ENCODE peak calls at places on chromosomes 5 and 9, in seven cellular contexts. J is adipocyte; E is pancreas; B is HepG2; N is stimulated activated CD8-positive, alpha-beta memory T cell treated with anti-CD3 and anti-CD28 coated beads, Interleukin-15, amount 100 ng/mL, for 4 hours; M is activated B cell treated with CpG ODN at 0.5 μM for 24 hours; U is LHCN-M2. D is an unnamed sample.

GRCh38 chr5:139958749-139959148 is 84.3 kb downstream of the NRG2 start:
- DNase-seq in M (no peak), U (no peak), B (no peak), J (no peak), E (no peak), N (no peak), D (no peak)

GRCh38 chr9:81599837-81600236 is 89.5 kb downstream of the TLE1 start:
- DNase-seq in J (peak), N (no peak), B (no peak), E (no peak), M (no peak), U (no peak), D (no peak)

GRCh38 chr5:74432240-74432639 is 208.3 kb downstream of the ENC1 start:
- DNase-seq in N (no peak), E (peak), J (no peak), U (no peak), M (no peak), B (no peak), D (no peak)

GRCh38 chr9:121184463-121184862 is 17.2 kb downstream of the RAB14 start:
- DNase-seq in M (no peak), B (peak), U (no peak), N (no peak), J (no peak), E (no peak), D (no peak)

GRCh38 chr9:129436751-129437625 is 183.9 kb downstream of the C9orf50 start:
- DNase-seq in U (no peak), E (peak), M (no peak), B (no peak), J (peak), N (no peak), D (peak)

GRCh38 chr5:81817980-81818379 is 67.1 kb upstream of the SSBP2 start:
- DNase-seq in B (no peak), U (no peak), N (no peak), E (no peak), M (no peak), J (no peak), D (no peak)

GRCh38 chr9:97979778-97980478 is 3.2 kb upstream of the ANP32B start:
- DNase-seq in U (no peak), M (no peak), B (no peak), E (no peak), N (no peak), J (no peak), D (peak)

GRCh38 chr9:77891150-77891549 is 140.5 kb downstream of the GNAQ start:
- DNase-seq in N (no peak), E (no peak), J (no peak), U (no peak), B (no peak), M (no peak), D (no peak)

GRCh38 chr5:120160120-120160895 is 303.8 kb upstream of the PRR16 start:
- DNase-seq in B (no peak), N (no peak), U (peak), E (no peak), J (peak), M (no peak), D (peak)

GRCh38 chr5:36073595-36074216 is 7.0 kb upstream of the UGT3A2 start:
- DNase-seq in M (no peak), B (peak), U (peak), E (no peak), N (no peak), J (no peak), D (peak)

GRCh38 chr5:34930527-34930844 is 1.1 kb downstream of the DNAJC21 start:
- DNase-seq in U (peak), E (no peak), B (no peak), M (no peak), N (no peak), J (peak), D (peak)

GRCh38 chr5:41418220-41419031 is 92.0 kb downstream of the PLCXD3 start:
- DNase-seq in J (peak), E (no peak), U (peak), M (no peak), B (no peak), N (no peak), D (peak)

GRCh38 chr9:35114113-35114847 is 1.4 kb downstream of the ATOSB start:
- DNase-seq in E (no peak), U (peak), J (peak), M (no peak), N (no peak), B (peak), D (peak)

GRCh38 chr5:74630387-74631087 is 10.0 kb downstream of the ENC1 start:
- DNase-seq in U (peak), E (no peak), M (no peak), N (no peak), B (no peak), J (peak), D (peak)

GRCh38 chr5:180139731-180140626 is 68.4 kb upstream of the RNF130 start:
- DNase-seq in B (no peak), J (no peak), U (no peak), N (no peak), E (peak), M (no peak), D (no peak)

GRCh38 chr5:159456722-159457462 is 126.6 kb upstream of the IL12B start:
- DNase-seq in J (peak), B (no peak), N (peak), U (peak), M (no peak), E (no peak), D (peak)